ENCODE peak calls at places on chromosomes 2 and 18, in seven cellular contexts. P, I, L, D, Q, X and R are unnamed samples.

GRCh38 chr2:134436706-134437105 is 182.8 kb downstream of the MGAT5 start:
- DNase-seq in P (peak; percentile 24), I (no peak), L (no peak), D (no peak), Q (no peak), X (no peak), R (no peak)

GRCh38 chr2:44937688-44938240 is 3.7 kb upstream of the SIX3 start:
- DNase-seq in P (no peak), I (no peak), L (no peak), D (no peak), Q (no peak), X (no peak), R (peak; percentile 77)

GRCh38 chr2:38775097-38775920 is 2.7 kb upstream of the GEMIN6 start:
- DNase-seq in P (no peak), I (no peak), L (no peak), D (no peak), Q (no peak), X (no peak), R (no peak)

GRCh38 chr18:3251249-3251962 is 3.8 kb downstream of the MYL12A start:
- DNase-seq in P (no peak), I (no peak), L (no peak), D (peak; percentile 30), Q (no peak), X (no peak), R (no peak)

GRCh38 chr2:60215295-60215990 is 338.0 kb downstream of the BCL11A start:
- DNase-seq in P (no peak), I (no peak), L (no peak), D (no peak), Q (no peak), X (no peak), R (no peak)

GRCh38 chr2:192146069-192147006 is 48.4 kb downstream of the TMEFF2 start:
- DNase-seq in P (peak; percentile 55), I (peak; percentile 75), L (no peak), D (no peak), Q (peak; percentile 53), X (no peak), R (peak; percentile 37)

GRCh38 chr2:128809256-128809636 is 490.6 kb upstream of the HS6ST1 start:
- DNase-seq in P (peak; percentile 41), I (no peak), L (no peak), D (no peak), Q (peak; percentile 88), X (no peak), R (no peak)

GRCh38 chr2:167943877-167944276 is 303.5 kb downstream of the STK39 start:
- DNase-seq in P (peak; percentile 70), I (peak; percentile 45), L (no peak), D (no peak), Q (no peak), X (no peak), R (peak; percentile 90)

GRCh38 chr2:84925336-84925723 is 19.9 kb downstream of the TMSB10 start:
- DNase-seq in P (no peak), I (no peak), L (no peak), D (no peak), Q (peak; percentile 93), X (no peak), R (no peak)

GRCh38 chr2:84924173-84925106 is 19.0 kb downstream of the TMSB10 start:
- DNase-seq in P (peak; percentile 33), I (no peak), L (peak; percentile 76), D (peak; percentile 85), Q (peak; percentile 74), X (peak; percentile 43), R (no peak)

GRCh38 chr2:84931384-84931821 is 25.9 kb downstream of the TMSB10 start:
- DNase-seq in P (no peak), I (no peak), L (no peak), D (no peak), Q (no peak), X (no peak), R (no peak)

GRCh38 chr2:84925724-84926376 is 20.4 kb downstream of the TMSB10 start:
- DNase-seq in P (peak; percentile 89), I (peak; percentile 87), L (peak; percentile 97), D (peak; percentile 96), Q (peak; percentile 91), X (peak; percentile 98), R (peak; percentile 68)

DNA sequence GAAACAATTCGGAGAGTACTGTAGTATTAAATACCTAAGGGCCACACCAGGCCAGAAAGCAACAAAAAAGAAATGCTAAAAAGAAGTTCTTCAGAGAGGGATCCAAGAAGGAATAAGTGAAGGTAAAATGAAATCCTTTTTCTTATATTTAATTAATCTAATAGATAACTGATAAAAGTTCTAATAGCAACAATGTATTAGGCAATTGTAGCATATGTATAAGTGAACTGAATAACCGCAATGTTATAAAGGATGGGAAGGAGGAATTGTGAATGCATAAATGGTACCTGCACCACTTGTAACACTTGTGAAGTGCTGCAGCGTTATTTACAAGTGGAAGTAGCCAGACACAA is 21.8 kb downstream of the TMSB10 start:
- DNase-seq in P (no peak), I (no peak), L (no peak), D (no peak), Q (no peak), X (no peak), R (no peak)
- H3K4me3 ChIP-seq in P (no peak overlapping the region), I (peak overlapping the region; percentile 33), L (no peak overlapping the region), D (no peak overlapping the region), Q (peak overlapping the region; percentile 46), X (peak overlapping the region; percentile 67), R (no peak overlapping the region)

DNA sequence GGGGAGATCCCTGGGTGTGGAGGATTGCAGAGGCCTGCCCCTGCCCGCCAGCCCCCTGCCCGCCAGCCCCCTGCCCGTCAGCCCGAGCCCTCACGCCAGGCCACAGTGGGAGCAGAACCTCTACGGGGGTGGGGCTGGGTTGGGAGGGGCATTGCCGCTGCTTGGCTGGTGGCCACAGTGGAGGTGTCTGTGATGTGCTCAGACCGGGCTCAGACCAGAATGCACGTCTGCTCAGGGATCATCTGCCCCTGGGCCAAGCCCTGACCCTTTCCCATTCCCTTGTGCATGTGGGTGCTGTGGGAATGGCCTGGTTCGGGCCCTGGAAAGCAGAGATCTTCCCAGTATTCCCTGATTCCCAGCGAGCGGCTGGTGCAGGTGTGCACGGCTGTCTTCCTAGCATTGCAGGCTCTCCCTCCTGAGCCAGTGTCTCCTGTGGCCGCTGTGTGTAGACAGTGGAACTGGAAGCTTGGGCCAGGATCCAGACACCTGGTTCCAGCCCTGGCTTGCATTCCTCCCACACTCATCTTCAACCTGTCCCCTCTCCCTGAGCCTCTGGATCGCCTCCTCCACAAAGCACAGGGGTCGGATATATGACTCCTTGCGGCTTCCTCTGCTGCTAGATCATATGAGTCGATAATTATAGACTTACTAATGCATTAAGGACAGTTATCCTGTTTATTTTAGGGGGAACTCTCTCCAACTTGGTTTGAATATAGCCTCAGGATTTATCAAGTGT is 161.5 kb downstream of the LDLRAD4 start:
- DNase-seq in P (peak; percentile 6), I (no peak), L (no peak), D (no peak), Q (no peak), X (no peak), R (no peak)
- H3K4me3 ChIP-seq in P (no peak overlapping the region), I (no peak overlapping the region), L (no peak overlapping the region), D (no peak overlapping the region), Q (no peak overlapping the region), X (no peak overlapping the region), R (no peak overlapping the region)

GRCh38 chr2:191018663-191019119 is 4.7 kb upstream of the STAT1 start:
- DNase-seq in P (no peak), I (no peak), L (no peak), D (no peak), Q (no peak), X (no peak), R (no peak)
- H3K4me3 ChIP-seq in P (no peak overlapping the region), I (no peak overlapping the region), L (peak overlapping the region; percentile 31), D (no peak overlapping the region), Q (no peak overlapping the region), X (no peak overlapping the region), R (no peak overlapping the region)

GRCh38 chr2:64699712-64700111 is 46.0 kb upstream of the SERTAD2 start:
- DNase-seq in P (no peak), I (no peak), L (no peak), D (no peak), Q (no peak), X (peak; percentile 3), R (no peak)

GRCh38 chr2:64696631-64697030 is 42.9 kb upstream of the SERTAD2 start:
- DNase-seq in P (no peak), I (no peak), L (no peak), D (no peak), Q (no peak), X (no peak), R (no peak)

GRCh38 chr2:64697286-64698023 is 43.7 kb upstream of the SERTAD2 start:
- DNase-seq in P (no peak), I (peak; percentile 23), L (no peak), D (no peak), Q (no peak), X (no peak), R (no peak)

GRCh38 chr2:64698668-64699444 is 45.1 kb upstream of the SERTAD2 start:
- DNase-seq in P (peak; percentile 45), I (peak; percentile 80), L (no peak), D (no peak), Q (peak; percentile 80), X (no peak), R (peak; percentile 61)

DNA sequence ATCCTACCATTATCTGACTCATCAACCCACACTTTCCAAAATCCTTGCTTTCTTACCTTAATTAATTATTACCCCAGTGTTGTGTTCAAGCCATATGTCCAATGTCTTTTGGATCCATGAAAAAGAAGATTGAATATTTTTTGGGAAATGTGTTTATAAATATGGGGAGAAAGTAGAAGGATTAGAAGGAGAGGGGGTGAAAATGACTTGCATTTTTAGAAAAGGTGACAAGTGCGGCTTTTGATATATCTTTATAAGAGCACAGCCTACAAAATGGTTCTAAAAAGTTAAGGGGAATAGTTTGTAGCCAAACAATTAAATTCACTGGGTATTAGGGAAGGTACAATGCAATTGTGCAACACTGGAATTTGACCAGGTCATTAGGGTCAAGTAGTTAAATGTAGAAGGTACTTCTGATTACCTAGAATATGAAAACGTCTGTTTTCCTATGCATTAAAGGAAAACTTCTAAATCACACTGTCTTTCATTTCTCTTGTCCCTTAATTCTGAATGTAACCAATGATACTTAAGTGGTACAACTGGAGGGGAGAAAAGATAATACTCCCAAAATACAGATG is 44.4 kb upstream of the SERTAD2 start:
- DNase-seq in P (no peak), I (no peak), L (no peak), D (no peak), Q (no peak), X (no peak), R (no peak)
- H3K4me3 ChIP-seq in P (no peak overlapping the region), I (no peak overlapping the region), L (no peak overlapping the region), D (no peak overlapping the region), Q (no peak overlapping the region), X (no peak overlapping the region), R (no peak overlapping the region)

GRCh38 chr2:237572742-237573101 is 6.3 kb downstream of the PRLH start:
- DNase-seq in P (no peak), I (no peak), L (no peak), D (no peak), Q (no peak), X (no peak), R (no peak)

GRCh38 chr2:237574894-237575868 is 8.8 kb downstream of the PRLH start:
- DNase-seq in P (no peak), I (no peak), L (no peak), D (peak; percentile 30), Q (peak; percentile 78), X (no peak), R (no peak)

GRCh38 chr2:237573721-237574415 is 7.5 kb downstream of the PRLH start:
- DNase-seq in P (no peak), I (no peak), L (no peak), D (no peak), Q (no peak), X (no peak), R (no peak)

GRCh38 chr2:237575869-237576862 is 9.8 kb downstream of the PRLH start:
- DNase-seq in P (no peak), I (no peak), L (no peak), D (no peak), Q (no peak), X (no peak), R (no peak)

GRCh38 chr2:237574467-237574866 is 8.1 kb downstream of the PRLH start:
- DNase-seq in P (no peak), I (no peak), L (no peak), D (no peak), Q (no peak), X (no peak), R (no peak)
- H3K4me3 ChIP-seq in P (no peak overlapping the region), I (no peak overlapping the region), L (no peak overlapping the region), D (no peak overlapping the region), Q (no peak overlapping the region), X (no peak overlapping the region), R (no peak overlapping the region)